ENCODE peak calls at places on chromosomes 6 and 20, in five cellular contexts. U is GM12892, A is transverse colon, L is sigmoid colon, S is stomach. N is an unnamed sample.

GRCh38 chr6:112043032-112044007 is 10.6 kb upstream of the CCN6 start:
- DNase-seq in U (peak; percentile 57), A (peak; percentile 89), L (peak; percentile 92), S (peak; percentile 84), N (peak; percentile 91)

GRCh38 chr6:19873031-19873430 is 35.9 kb downstream of the ID4 start:
- DNase-seq in U (no peak), A (no peak), L (no peak), S (no peak), N (peak; percentile 3)

GRCh38 chr20:32626859-32627636 is 41.9 kb upstream of the NOL4L start:
- DNase-seq in U (no peak), A (peak; percentile 24), L (no peak), S (peak; percentile 61), N (peak; percentile 55)

GRCh38 chr6:86412063-86412462 is 525.3 kb upstream of the HTR1E start:
- DNase-seq in U (no peak), A (no peak), L (no peak), S (no peak), N (no peak)

GRCh38 chr20:38805502-38805957 is at the start of gene PPP1R16B:
- DNase-seq in U (peak; percentile 70), A (peak; percentile 70), L (no peak), S (peak; percentile 50), N (peak; percentile 15)

GRCh38 chr6:123402052-123402451 is 234.7 kb downstream of the TRDN start:
- DNase-seq in U (no peak), A (no peak), L (no peak), S (no peak), N (no peak)

GRCh38 chr20:22700387-22700786 is 116.0 kb upstream of the FOXA2 start:
- DNase-seq in U (no peak), A (no peak), L (no peak), S (no peak), N (no peak)

GRCh38 chr6:101706576-101706975 is 313.1 kb downstream of the GRIK2 start:
- DNase-seq in U (no peak), A (no peak), L (no peak), S (no peak), N (no peak)

GRCh38 chr20:48066256-48066655 is 281.0 kb upstream of the SULF2 start:
- DNase-seq in U (no peak), A (no peak), L (no peak), S (no peak), N (no peak)

GRCh38 chr6:80469977-80470376 is 363.5 kb downstream of the BCKDHB start:
- DNase-seq in U (no peak), A (no peak), L (no peak), S (no peak), N (no peak)

GRCh38 chr6:73564578-73565345 is 43.9 kb upstream of the EEF1A1 start:
- DNase-seq in U (no peak), A (no peak), L (no peak), S (no peak), N (peak; percentile 17)

GRCh38 chr6:73565767-73566485 is 45.1 kb upstream of the EEF1A1 start:
- DNase-seq in U (no peak), A (no peak), L (no peak), S (no peak), N (no peak)

GRCh38 chr6:73562557-73562956 is 41.7 kb upstream of the EEF1A1 start:
- DNase-seq in U (no peak), A (no peak), L (no peak), S (no peak), N (no peak)

GRCh38 chr6:73566954-73567591 is 46.2 kb upstream of the EEF1A1 start:
- DNase-seq in U (no peak), A (peak; percentile 86), L (peak; percentile 86), S (peak; percentile 84), N (peak; percentile 35)
- TF ChIP-seq POLR2A in U (no peak), A (no peak), L (no peak), S (no peak), N (no peak)

GRCh38 chr6:138571174-138571573 is 71.9 kb upstream of the NHSL1 start:
- DNase-seq in U (no peak), A (no peak), L (no peak), S (no peak), N (no peak)

GRCh38 chr6:138572885-138573284 is 73.6 kb upstream of the NHSL1 start:
- DNase-seq in U (no peak), A (no peak), L (no peak), S (no peak), N (no peak)

GRCh38 chr6:138570716-138571020 is 71.4 kb upstream of the NHSL1 start:
- DNase-seq in U (no peak), A (no peak), L (no peak), S (no peak), N (no peak)

GRCh38 chr6:138571585-138572199 is 72.4 kb upstream of the NHSL1 start:
- DNase-seq in U (no peak), A (no peak), L (no peak), S (no peak), N (no peak)

GRCh38 chr6:138572200-138572875 is 73.0 kb upstream of the NHSL1 start:
- DNase-seq in U (no peak), A (peak; percentile 82), L (peak; percentile 88), S (peak; percentile 89), N (no peak)
- TF ChIP-seq POLR2A in U (no peak), A (peak; percentile 48), L (no peak), S (no peak), N (no peak)

DNA sequence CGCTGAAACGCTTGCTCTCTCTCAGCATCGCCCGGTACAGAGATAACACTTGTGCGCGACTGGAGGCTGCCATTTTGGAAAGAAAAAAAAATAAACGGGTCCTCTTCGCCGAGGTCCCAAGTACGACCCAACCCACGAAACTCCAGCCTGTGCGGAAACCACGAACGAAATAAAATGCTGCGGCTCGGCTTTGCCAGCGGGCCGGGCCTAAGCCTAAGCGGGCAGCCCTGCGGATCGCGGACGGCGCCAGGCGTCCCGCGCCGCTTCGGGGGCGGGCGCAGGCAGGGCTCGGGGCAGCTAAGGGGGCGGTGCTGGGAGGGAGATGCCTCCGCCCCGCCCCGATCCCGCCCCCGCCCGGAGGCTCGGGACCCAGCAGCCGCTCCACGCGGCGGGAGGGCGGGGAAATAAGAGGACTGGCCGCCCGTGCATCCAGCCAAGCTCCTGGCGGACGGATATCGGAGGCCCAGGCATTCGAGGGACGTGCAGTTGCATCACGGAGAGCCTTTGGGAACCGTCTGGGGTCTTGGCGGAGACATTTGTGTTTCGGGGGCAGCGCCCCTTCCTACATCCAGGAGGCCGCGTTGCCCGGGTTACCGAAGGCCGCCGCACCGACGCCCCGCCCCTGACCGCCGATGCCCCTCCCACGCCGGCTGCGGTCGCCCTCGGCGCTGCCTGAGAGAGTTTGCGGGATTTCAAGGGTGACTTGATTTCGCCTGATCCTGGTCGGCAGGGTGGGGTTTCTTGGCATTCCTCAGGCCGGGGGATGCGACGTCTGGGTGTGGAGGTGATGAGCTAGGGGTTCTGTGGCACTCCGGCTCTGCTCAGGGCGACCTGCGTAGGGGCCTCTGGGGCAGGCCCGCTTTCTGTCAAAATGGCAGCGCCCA is at the start of the genes FARS2 and LYRM4:
- DNase-seq in U (peak; percentile 76), A (peak; percentile 91), L (peak; percentile 92), S (peak; percentile 89), N (peak; percentile 94)
- TF ChIP-seq POLR2A in U (peak; percentile 59), A (no peak), L (peak; percentile 13), S (no peak), N (peak; percentile 48)

GRCh38 chr20:1469306-1469905 is 2.8 kb upstream of the NSFL1C start:
- DNase-seq in U (no peak), A (no peak), L (no peak), S (no peak), N (no peak)

GRCh38 chr20:1468117-1468624 is 1.5 kb upstream of the NSFL1C start:
- DNase-seq in U (no peak), A (no peak), L (no peak), S (no peak), N (no peak)

GRCh38 chr20:1466211-1467081 is at the start of gene NSFL1C:
- DNase-seq in U (peak; percentile 94), A (peak; percentile 97), L (peak; percentile 96), S (peak; percentile 98), N (peak; percentile 97)

GRCh38 chr20:1467082-1467354 is 369 bp upstream of the NSFL1C start:
- DNase-seq in U (no peak), A (no peak), L (no peak), S (no peak), N (no peak)

DNA sequence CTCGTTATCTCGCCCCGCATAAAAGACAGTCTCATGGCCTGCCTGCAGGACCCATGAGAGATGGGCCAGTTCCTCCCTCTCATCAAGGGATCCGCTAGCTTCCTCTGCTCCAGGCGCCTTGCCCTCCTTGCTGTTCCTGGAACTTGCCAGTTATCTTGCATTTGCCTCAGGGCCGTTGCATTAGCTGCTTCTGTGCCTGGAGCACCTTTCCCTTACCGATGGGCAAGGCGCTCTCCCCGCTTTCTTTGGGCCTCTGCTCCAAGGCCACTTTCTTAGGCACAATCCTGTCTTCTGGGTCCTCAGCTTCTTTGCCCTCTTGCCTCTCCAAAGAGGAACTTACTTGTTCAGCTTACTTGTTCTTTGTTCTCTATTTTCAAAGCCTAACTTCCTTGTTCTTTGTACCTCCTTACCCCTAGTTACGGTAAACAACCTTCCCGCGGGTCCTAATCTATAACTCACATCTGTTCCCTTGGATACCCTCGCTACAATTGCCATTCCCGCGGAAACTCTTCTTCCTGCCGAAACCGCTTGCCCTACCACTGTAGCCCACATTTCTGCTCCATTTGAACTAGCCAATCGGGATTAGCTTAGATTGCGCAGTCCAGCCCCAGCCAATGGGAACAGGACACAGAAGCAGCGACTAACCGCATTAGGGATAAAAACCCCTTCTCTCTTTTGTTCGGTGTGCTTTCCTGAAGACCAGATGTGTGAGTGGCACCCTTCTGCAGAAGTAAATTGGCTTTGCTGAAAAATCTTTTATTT is 887 bp upstream of the NSFL1C start:
- DNase-seq in U (no peak), A (peak; percentile 65), L (no peak), S (peak; percentile 69), N (peak; percentile 66)
- TF ChIP-seq POLR2A in U (no peak), A (peak; percentile 52), L (no peak), S (no peak), N (no peak)

N was measured in erythroblast.